ENCODE peak calls at places on chromosomes 6 and 20, in seven cellular contexts. W is IMR-90, B is H1, X is mesendoderm, F is mesenchymal stem cell, I is H9, N is trophoblast cell. Y is an unnamed sample.

GRCh38 chr6:70411542-70411941 is 1.8 kb upstream of the FAM135A start:
- DNase-seq in X (no peak), W (no peak), B (no peak), F (no peak), I (no peak), N (no peak), Y (no peak)

GRCh38 chr6:159939591-159940016 is 29.3 kb upstream of the IGF2R start:
- DNase-seq in N (no peak), I (no peak), W (no peak), X (no peak), F (no peak), B (no peak), Y (no peak)

GRCh38 chr6:45613678-45614077 is 235.9 kb upstream of the SUPT3H start:
- DNase-seq in I (no peak), N (no peak), X (no peak), W (peak), B (no peak), F (peak), Y (no peak)

GRCh38 chr20:52838510-52839241 is 133.5 kb upstream of the TSHZ2 start:
- DNase-seq in F (no peak), N (no peak), W (no peak), I (no peak), B (no peak), X (no peak), Y (no peak)

GRCh38 chr20:56247954-56248782 is at the start of gene MC3R:
- DNase-seq in N (peak), B (peak), X (peak), F (no peak), I (peak), W (peak), Y (peak)

GRCh38 chr6:165733487-165733791 is 70.4 kb upstream of the PDE10A start:
- DNase-seq in N (no peak), W (no peak), F (no peak), X (no peak), I (no peak), B (no peak), Y (no peak)

GRCh38 chr6:82841309-82841708 is 224.3 kb downstream of the UBE3D start:
- DNase-seq in X (peak), I (peak), W (no peak), B (no peak), N (no peak), F (no peak), Y (no peak)

GRCh38 chr6:30799210-30799609 is 54.9 kb upstream of the IER3 start:
- DNase-seq in X (no peak), B (no peak), F (no peak), W (peak), I (no peak), N (no peak), Y (no peak)

GRCh38 chr6:122778961-122779671 is 400 bp upstream of the FABP7 start:
- DNase-seq in B (no peak), F (no peak), I (peak), W (no peak), N (no peak), X (peak), Y (peak)

GRCh38 chr6:21003780-21004541 is 469.7 kb downstream of the CDKAL1 start:
- DNase-seq in W (peak), B (no peak), F (no peak), X (no peak), I (no peak), N (no peak), Y (no peak)

GRCh38 chr6:4212588-4212987 is 77.2 kb upstream of the ECI2 start:
- DNase-seq in B (no peak), X (no peak), N (no peak), F (no peak), I (no peak), W (no peak), Y (no peak)

GRCh38 chr6:120116343-120116742 is 766.8 kb upstream of the MAN1A1 start:
- DNase-seq in I (no peak), B (no peak), F (no peak), X (no peak), N (no peak), W (no peak), Y (no peak)

GRCh38 chr6:120108061-120108795 is 758.7 kb upstream of the MAN1A1 start:
- DNase-seq in W (no peak), X (peak), B (no peak), N (peak), F (no peak), I (no peak), Y (no peak)

GRCh38 chr6:120112980-120113379 is 763.4 kb upstream of the MAN1A1 start:
- DNase-seq in W (no peak), F (no peak), B (no peak), N (no peak), I (no peak), X (no peak), Y (no peak)

GRCh38 chr6:120111001-120111400 is 761.4 kb upstream of the MAN1A1 start:
- DNase-seq in F (no peak), X (no peak), N (no peak), I (no peak), B (no peak), W (no peak), Y (no peak)
- H4K8ac ChIP-seq in F (no peak), X (no peak), N (no peak), I (no peak), B (no peak), W (no peak), Y (no peak)

GRCh38 chr6:33297956-33298772 is 578 bp downstream of the RGL2 start:
- DNase-seq in X (peak), B (no peak), W (peak), I (peak), N (peak), F (peak), Y (peak)

GRCh38 chr6:33297406-33297955 is 1.3 kb downstream of the RGL2 start:
- DNase-seq in X (peak), B (no peak), I (peak), W (no peak), N (peak), F (no peak), Y (no peak)

GRCh38 chr6:33298773-33299236 is at the start of gene RGL2:
- DNase-seq in B (no peak), F (peak), X (no peak), W (peak), N (no peak), I (no peak), Y (no peak)

GRCh38 chr6:33301877-33302276 is 3.1 kb upstream of the RGL2 start:
- DNase-seq in W (no peak), F (no peak), I (no peak), N (no peak), B (no peak), X (no peak), Y (no peak)

DNA sequence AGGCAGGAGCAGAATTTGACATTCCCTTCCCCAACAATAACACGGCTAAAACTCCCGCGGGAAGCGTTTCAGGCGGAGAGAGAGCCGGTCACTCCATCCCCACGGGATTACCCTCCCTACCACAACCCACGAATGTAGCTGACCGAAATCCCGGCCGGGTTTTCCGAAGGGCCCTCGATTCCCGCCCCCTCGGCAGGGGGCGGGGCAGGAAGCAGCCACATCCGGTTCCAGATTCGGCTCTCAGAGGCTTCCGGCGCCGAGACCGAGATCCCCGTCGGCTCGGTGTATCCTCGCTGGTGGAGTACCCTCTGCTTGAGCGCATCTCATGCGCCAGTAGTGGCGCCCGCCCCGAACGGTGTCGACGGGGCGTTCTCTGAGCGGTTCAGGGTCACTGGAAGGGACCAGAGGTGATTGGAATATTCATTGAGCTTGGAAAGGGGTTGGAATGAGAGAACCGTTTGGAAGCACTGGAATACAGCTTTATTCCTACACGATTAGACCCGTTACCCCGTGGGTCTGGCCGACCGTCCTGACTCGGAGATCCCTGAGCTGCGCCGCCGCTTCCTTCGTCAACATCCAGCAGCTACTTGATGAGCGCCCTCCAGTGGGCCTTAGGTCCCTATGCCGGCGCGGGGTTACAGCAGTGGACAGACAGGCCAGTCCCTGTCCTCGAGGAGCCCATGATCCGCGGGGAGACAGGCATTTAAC is 649 bp upstream of the RGL2 start:
- DNase-seq in N (peak), I (peak), X (peak), W (peak), F (peak), B (no peak), Y (peak)
- H3K4ac ChIP-seq in N (peak), I (no peak), X (peak), W (peak), F (peak), B (peak), Y (no peak)

DNA sequence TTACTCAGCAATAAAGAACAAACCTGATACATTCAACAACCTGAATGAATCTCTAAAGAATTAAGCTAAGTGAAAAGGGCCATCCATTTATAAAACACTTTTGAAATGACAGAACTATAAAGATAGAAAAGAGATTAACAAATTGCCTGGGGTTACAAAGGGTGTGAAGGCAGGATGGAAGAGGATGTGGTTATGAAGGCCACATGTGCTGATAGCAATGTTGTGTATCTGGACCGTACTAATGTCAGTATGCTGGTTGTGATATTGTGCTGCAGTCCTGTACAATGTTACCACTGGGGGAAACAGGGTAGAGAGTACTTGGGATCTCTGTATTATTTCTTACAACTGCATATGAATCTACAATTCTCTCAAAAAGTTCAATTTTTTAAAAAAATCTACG is 36.4 kb downstream of the ELOVL5 start:
- DNase-seq in N (no peak), X (no peak), B (no peak), F (no peak), I (no peak), W (no peak), Y (no peak)
- H4K8ac ChIP-seq in N (no peak), X (no peak), B (no peak), F (no peak), I (no peak), W (no peak), Y (no peak)

GRCh38 chr6:129744880-129745237 is 34.9 kb upstream of the ARHGAP18 start:
- DNase-seq in X (no peak), F (no peak), W (no peak), N (no peak), I (no peak), B (no peak), Y (no peak)
- H3K4ac ChIP-seq in X (no peak), F (no peak), W (no peak), N (no peak), I (no peak), B (no peak), Y (no peak)

GRCh38 chr20:622161-622560 is 12.1 kb upstream of the TCF15 start:
- DNase-seq in B (no peak), F (no peak), I (no peak), W (no peak), N (no peak), X (no peak), Y (no peak)
- H4K8ac ChIP-seq in B (no peak), F (no peak), I (no peak), W (no peak), N (no peak), X (no peak), Y (no peak)

Y was measured in neuronal stem cell.